ENCODE peak calls at places on chromosome 17, in six cellular contexts. Z is NCI-H524, N is GM12865, I is NCI-H1436, E is pancreas, J is renal cortical epithelial cell. K is an unnamed sample.
A peak's percentile ranks its signal among the peaks of the same experiment; 100 is the strongest.

GRCh38 chr17:78460176-78460675 is 81.8 kb downstream of the PGS1 start:
- DNase-seq in Z (no peak), N (no peak), I (no peak), E (no peak), J (no peak), K (no peak)

GRCh38 chr17:12958786-12959185 is 59.0 kb downstream of the ELAC2 start:
- DNase-seq in Z (no peak), N (no peak), I (no peak), E (no peak), J (peak; percentile 36), K (no peak)

GRCh38 chr17:64920026-64920418 is 744 bp upstream of the LRRC37A3 start:
- DNase-seq in Z (peak; percentile 25), N (peak; percentile 22), I (no peak), E (peak; percentile 39), J (peak; percentile 57), K (no peak)

GRCh38 chr17:17416400-17417360 is 60.1 kb upstream of the MED9 start:
- DNase-seq in Z (no peak), N (no peak), I (peak; percentile 43), E (no peak), J (peak; percentile 81), K (no peak)

GRCh38 chr17:39225974-39226683 is 384 bp upstream of the STAC2 start:
- DNase-seq in Z (peak; percentile 84), N (no peak), I (peak; percentile 85), E (no peak), J (no peak), K (no peak)

GRCh38 chr17:4101127-4101798 is 41.6 kb downstream of the ZZEF1 start:
- DNase-seq in Z (no peak), N (peak; percentile 62), I (no peak), E (no peak), J (peak; percentile 7), K (no peak)

GRCh38 chr17:45143101-45143670 is 5.1 kb upstream of the HEXIM1 start:
- DNase-seq in Z (no peak), N (no peak), I (no peak), E (no peak), J (no peak), K (no peak)

GRCh38 chr17:48728232-48729231 is at the start of gene HOXB13:
- DNase-seq in Z (peak; percentile 78), N (no peak), I (peak; percentile 64), E (no peak), J (no peak), K (no peak)

GRCh38 chr17:64741038-64741641 is 79.0 kb upstream of the SMURF2 start:
- DNase-seq in Z (no peak), N (no peak), I (no peak), E (no peak), J (peak; percentile 71), K (no peak)

GRCh38 chr17:79720705-79721295 is 9.9 kb upstream of the ENPP7 start:
- DNase-seq in Z (peak; percentile 98), N (no peak), I (no peak), E (no peak), J (no peak), K (no peak)

GRCh38 chr17:40024901-40025300 is 9.7 kb downstream of the CSF3 start:
- DNase-seq in Z (no peak), N (no peak), I (no peak), E (no peak), J (no peak), K (no peak)

GRCh38 chr17:20896153-20896649 is 146.6 kb downstream of the USP22 start:
- DNase-seq in Z (no peak), N (peak; percentile 6), I (no peak), E (peak; percentile 60), J (peak; percentile 34), K (no peak)

GRCh38 chr17:50047083-50047482 is 8.8 kb upstream of the ITGA3 start:
- DNase-seq in Z (no peak), N (no peak), I (no peak), E (no peak), J (no peak), K (no peak)

GRCh38 chr17:58210922-58211321 is 8.1 kb downstream of the MKS1 start:
- DNase-seq in Z (peak; percentile 4), N (no peak), I (no peak), E (no peak), J (no peak), K (no peak)

GRCh38 chr17:66702106-66702936 is 132.6 kb upstream of the CACNG5 start:
- DNase-seq in Z (no peak), N (no peak), I (no peak), E (no peak), J (no peak), K (no peak)

GRCh38 chr17:11326492-11326891 is 85.5 kb downstream of the SHISA6 start:
- DNase-seq in Z (no peak), N (no peak), I (no peak), E (no peak), J (no peak), K (no peak)

GRCh38 chr17:66002807-66003206 is 189.1 kb downstream of the CEP112 start:
- DNase-seq in Z (no peak), N (no peak), I (no peak), E (no peak), J (no peak), K (no peak)

GRCh38 chr17:4540224-4541040 is 14.8 kb downstream of the MYBBP1A start:
- DNase-seq in Z (no peak), N (no peak), I (no peak), E (peak; percentile 47), J (no peak), K (no peak)

GRCh38 chr17:57356722-57357391 is 100.5 kb downstream of the MSI2 start:
- DNase-seq in Z (no peak), N (peak; percentile 83), I (peak; percentile 33), E (peak; percentile 36), J (peak; percentile 26), K (no peak)

GRCh38 chr17:65057520-65058075 is 1.1 kb upstream of the GNA13 start:
- DNase-seq in Z (no peak), N (no peak), I (no peak), E (peak; percentile 42), J (peak; percentile 90), K (no peak)

GRCh38 chr17:74601944-74602572 is 10.0 kb upstream of the CD300LD start:
- DNase-seq in Z (peak; percentile 58), N (peak; percentile 60), I (peak; percentile 5), E (no peak), J (peak; percentile 22), K (no peak)

GRCh38 chr17:50687200-50688066 is 20.3 kb downstream of the ANKRD40 start:
- DNase-seq in Z (no peak), N (no peak), I (no peak), E (no peak), J (no peak), K (no peak)

GRCh38 chr17:80104321-80104955 is 3.1 kb downstream of the GAA start:
- DNase-seq in Z (peak; percentile 52), N (no peak), I (peak; percentile 33), E (peak; percentile 25), J (no peak), K (no peak)

GRCh38 chr17:47763913-47764582 is 31.0 kb downstream of the TBX21 start:
- DNase-seq in Z (no peak), N (no peak), I (no peak), E (no peak), J (no peak), K (no peak)

GRCh38 chr17:76811028-76811427 is 57.2 kb upstream of the MGAT5B start:
- DNase-seq in Z (no peak), N (no peak), I (peak; percentile 48), E (no peak), J (no peak), K (no peak)

GRCh38 chr17:80443498-80443897 is 28.5 kb downstream of the ENDOV start:
- DNase-seq in Z (no peak), N (no peak), I (no peak), E (peak; percentile 18), J (no peak), K (no peak)

GRCh38 chr17:75668489-75668888 is 1.4 kb downstream of the SAP30BP start:
- DNase-seq in Z (no peak), N (no peak), I (no peak), E (no peak), J (no peak), K (no peak)

GRCh38 chr17:72622661-72623433 is 469.6 kb downstream of the SLC39A11 start:
- DNase-seq in Z (no peak), N (no peak), I (no peak), E (no peak), J (peak; percentile 68), K (no peak)

GRCh38 chr17:511833-512251 is 159.2 kb upstream of the RPH3AL start:
- DNase-seq in Z (no peak), N (no peak), I (no peak), E (no peak), J (no peak), K (no peak)

GRCh38 chr17:71247455-71248015 is 873.3 kb upstream of the SOX9 start:
- DNase-seq in Z (no peak), N (no peak), I (no peak), E (no peak), J (no peak), K (no peak)

GRCh38 chr17:17757391-17757791 is 76.1 kb downstream of the RAI1 start:
- DNase-seq in Z (peak; percentile 66), N (peak; percentile 44), I (peak; percentile 72), E (no peak), J (no peak), K (no peak)